ENCODE peak calls at places on chromosomes 5 and 9, in eight cellular contexts. Z, U, H, K, W, J, E and Q are unnamed samples.

GRCh38 chr5:17219006-17219422 is 1.6 kb downstream of the BASP1 start:
- DNase-seq in Z (no peak), U (no peak), H (no peak), K (peak; percentile 33), W (no peak), J (no peak), E (no peak), Q (peak; percentile 48)

GRCh38 chr5:900781-901180 is 8.1 kb downstream of the TRIP13 start:
- DNase-seq in Z (no peak), U (no peak), H (no peak), K (no peak), W (no peak), J (no peak), E (no peak), Q (no peak)

GRCh38 chr9:120016231-120016630 is 563.7 kb downstream of the CDK5RAP2 start:
- DNase-seq in Z (no peak), U (no peak), H (no peak), K (no peak), W (no peak), J (no peak), E (no peak), Q (no peak)

GRCh38 chr5:39578887-39579497 is 154.2 kb upstream of the DAB2 start:
- DNase-seq in Z (peak; percentile 49), U (no peak), H (peak; percentile 54), K (peak; percentile 63), W (no peak), J (no peak), E (no peak), Q (peak; percentile 4)

GRCh38 chr5:179801304-179802206 is 5.1 kb downstream of the MGAT4B start:
- DNase-seq in Z (peak; percentile 48), U (peak; percentile 74), H (peak; percentile 64), K (peak; percentile 64), W (peak; percentile 34), J (no peak), E (peak; percentile 85), Q (peak; percentile 84)

GRCh38 chr5:127031147-127031862 is 947 bp upstream of the MARCHF3 start:
- DNase-seq in Z (no peak), U (no peak), H (no peak), K (no peak), W (no peak), J (no peak), E (no peak), Q (peak; percentile 57)

GRCh38 chr5:156475831-156476551 is 149.0 kb downstream of the SGCD start:
- DNase-seq in Z (peak; percentile 98), U (peak; percentile 29), H (peak; percentile 97), K (peak; percentile 88), W (peak; percentile 88), J (no peak), E (peak; percentile 60), Q (no peak)

GRCh38 chr5:116528519-116529234 is 45.9 kb downstream of the SEMA6A start:
- DNase-seq in Z (no peak), U (no peak), H (no peak), K (no peak), W (no peak), J (no peak), E (no peak), Q (no peak)

GRCh38 chr5:40717281-40717680 is 37.6 kb downstream of the PTGER4 start:
- DNase-seq in Z (peak; percentile 74), U (no peak), H (peak; percentile 81), K (peak; percentile 70), W (no peak), J (no peak), E (no peak), Q (no peak)

GRCh38 chr5:40720071-40720470 is 35.7 kb downstream of the TTC33 start:
- DNase-seq in Z (no peak), U (no peak), H (no peak), K (no peak), W (no peak), J (no peak), E (no peak), Q (no peak)

GRCh38 chr5:40716590-40716989 is 36.9 kb downstream of the PTGER4 start:
- DNase-seq in Z (no peak), U (no peak), H (no peak), K (no peak), W (no peak), J (no peak), E (no peak), Q (no peak)

GRCh38 chr5:40716000-40716399 is 36.3 kb downstream of the PTGER4 start:
- DNase-seq in Z (no peak), U (no peak), H (peak; percentile 16), K (peak; percentile 10), W (no peak), J (no peak), E (no peak), Q (no peak)
- TF ChIP-seq CTCF in Z (peak; percentile 15), U (no peak), H (peak; percentile 34), K (no peak), W (peak; percentile 56), J (no peak), E (no peak), Q (no peak)

GRCh38 chr5:34658023-34658422 is 1.9 kb downstream of the RAI14 start:
- DNase-seq in Z (peak; percentile 66), U (no peak), H (peak; percentile 60), K (peak; percentile 26), W (peak; percentile 62), J (no peak), E (no peak), Q (no peak)

GRCh38 chr5:34656001-34656699 is at the start of gene RAI14:
- DNase-seq in Z (peak; percentile 85), U (peak; percentile 79), H (peak; percentile 73), K (peak; percentile 94), W (peak; percentile 75), J (peak; percentile 80), E (peak; percentile 87), Q (peak; percentile 59)

GRCh38 chr5:34657550-34657921 is 1.4 kb downstream of the RAI14 start:
- DNase-seq in Z (peak; percentile 42), U (no peak), H (peak; percentile 51), K (peak; percentile 72), W (no peak), J (no peak), E (peak; percentile 64), Q (no peak)

GRCh38 chr5:34655354-34655991 is 655 bp upstream of the RAI14 start:
- DNase-seq in Z (peak; percentile 90), U (no peak), H (peak; percentile 76), K (peak; percentile 80), W (peak; percentile 77), J (peak; percentile 56), E (peak; percentile 75), Q (peak; percentile 59)

DNA sequence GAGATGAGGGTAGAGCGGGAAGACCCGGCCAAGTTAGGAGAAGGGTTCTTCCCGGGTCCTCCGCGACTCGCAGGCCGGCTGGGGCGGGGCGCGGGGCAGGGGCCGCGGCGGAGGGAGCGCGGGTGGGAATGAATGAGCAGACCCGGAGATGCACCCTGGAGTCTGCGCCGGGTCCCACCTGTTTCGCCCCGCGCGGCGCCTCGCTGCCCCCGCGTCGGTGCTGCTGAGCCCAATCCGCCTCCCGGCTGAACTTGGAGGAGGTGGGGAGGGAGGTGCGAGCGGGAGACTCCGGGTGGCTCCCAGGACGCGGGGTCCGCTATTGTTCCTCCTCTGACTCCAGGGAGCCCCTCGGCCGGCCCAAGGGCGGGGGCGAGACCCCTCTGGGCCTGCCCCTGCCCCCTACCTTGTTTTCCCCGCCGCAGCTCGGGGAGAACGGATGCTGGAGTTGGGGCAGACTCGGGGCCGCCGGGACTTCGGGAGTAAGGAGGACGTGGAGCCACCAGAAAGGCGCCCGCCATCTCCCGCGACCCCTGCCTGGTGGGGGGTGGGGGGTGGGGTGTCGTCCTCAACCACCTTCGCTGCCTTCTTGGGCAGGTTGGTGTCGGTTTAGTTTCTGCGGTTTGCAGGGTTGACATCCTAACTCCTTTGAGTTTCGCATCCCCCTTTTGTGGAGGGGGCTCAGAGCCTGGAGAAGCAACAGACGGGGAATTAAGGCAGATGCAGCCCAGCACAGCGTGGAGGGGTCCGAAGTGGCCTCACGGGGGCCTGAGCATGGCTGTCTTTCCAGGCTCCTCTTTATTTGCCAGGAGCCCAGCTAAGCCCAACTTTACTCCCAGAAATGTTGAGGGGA is 797 bp downstream of the RAI14 start:
- DNase-seq in Z (no peak), U (peak; percentile 18), H (no peak), K (peak; percentile 39), W (no peak), J (peak; percentile 55), E (peak; percentile 65), Q (no peak)
- H3K4me3 ChIP-seq in Z (peak overlapping the region; percentile 99), U (peak overlapping the region; percentile 84), H (peak overlapping the region; percentile 79), K (peak overlapping the region; percentile 92), W (peak overlapping the region; percentile 78), J (peak overlapping the region; percentile 96), E (peak overlapping the region; percentile 91), Q (peak overlapping the region; percentile 88)

GRCh38 chr5:77086611-77087483 is at the start of gene ZBED3:
- DNase-seq in Z (peak; percentile 74), U (peak; percentile 61), H (peak; percentile 85), K (peak; percentile 83), W (peak; percentile 67), J (no peak), E (peak; percentile 83), Q (peak; percentile 74)
- TF ChIP-seq CTCF in Z (no peak), U (peak; percentile 23), H (peak; percentile 9), K (no peak), W (peak; percentile 47), J (no peak), E (no peak), Q (no peak)

GRCh38 chr9:137367506-137368430 is 55.2 kb downstream of the EXD3 start:
- DNase-seq in Z (no peak), U (no peak), H (no peak), K (no peak), W (no peak), J (no peak), E (peak; percentile 49), Q (no peak)

GRCh38 chr9:137366891-137367381 is 56.0 kb downstream of the EXD3 start:
- DNase-seq in Z (no peak), U (no peak), H (no peak), K (no peak), W (no peak), J (no peak), E (no peak), Q (no peak)

GRCh38 chr9:137366445-137366810 is 56.5 kb downstream of the EXD3 start:
- DNase-seq in Z (no peak), U (no peak), H (no peak), K (no peak), W (no peak), J (no peak), E (no peak), Q (no peak)

GRCh38 chr9:137365056-137365455 is 57.9 kb downstream of the EXD3 start:
- DNase-seq in Z (no peak), U (no peak), H (no peak), K (no peak), W (no peak), J (no peak), E (no peak), Q (no peak)

DNA sequence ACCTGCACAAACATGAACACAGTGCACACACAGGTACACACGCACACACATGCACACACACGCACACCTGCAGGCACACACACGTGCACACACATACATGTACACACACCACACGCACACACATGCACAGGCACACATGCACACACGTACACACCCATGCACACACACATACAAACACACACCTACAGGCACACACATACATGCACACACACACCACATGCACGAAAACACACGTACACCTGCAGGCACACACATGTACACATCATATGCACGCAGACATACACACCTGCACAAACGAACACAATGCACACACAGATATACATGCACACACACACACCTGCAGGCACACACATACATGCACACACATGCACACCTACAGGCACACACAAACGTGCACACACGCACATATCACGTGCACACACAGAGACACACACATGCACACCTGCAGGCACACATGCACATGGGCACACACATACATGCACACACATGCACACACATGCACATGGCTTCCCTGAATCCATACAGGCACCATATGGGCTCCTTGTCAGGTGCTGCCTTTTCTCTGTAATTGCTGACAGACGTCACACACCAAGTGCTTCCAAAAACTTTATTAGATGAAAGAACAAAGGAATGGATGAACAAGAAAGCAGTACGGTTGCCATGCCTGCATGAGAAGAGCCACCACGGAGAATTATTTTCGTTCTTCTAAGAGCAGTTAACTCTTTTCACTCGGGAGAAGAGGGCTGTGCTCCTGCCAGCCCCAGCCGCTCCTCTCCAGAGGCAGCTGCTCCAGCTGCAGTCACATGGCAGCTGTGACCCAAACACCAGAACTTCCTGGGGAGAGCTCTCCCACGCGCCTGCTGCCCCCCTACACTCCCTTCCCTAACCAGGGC is 57.2 kb downstream of the EXD3 start:
- DNase-seq in Z (no peak), U (no peak), H (no peak), K (no peak), W (no peak), J (no peak), E (no peak), Q (no peak)
- H3K4me3 ChIP-seq in Z (no peak overlapping the region), U (no peak overlapping the region), H (no peak overlapping the region), K (no peak overlapping the region), W (no peak overlapping the region), J (no peak overlapping the region), E (no peak overlapping the region), Q (no peak overlapping the region)